ENCODE peak calls at places on chromosomes 12 and 14, in six cellular contexts. D is cardiac fibroblast, G is upper lobe of right lung, E is breast epithelium, Q is prostate gland, R is GM23338. P is an unnamed sample.

GRCh38 chr14:81062816-81063215 is 107.4 kb downstream of the TSHR start:
- DNase-seq in D (peak; percentile 2), G (no peak), E (no peak), Q (no peak), R (peak; percentile 76), P (peak; percentile 0)

GRCh38 chr12:11623382-11623781 is 26.1 kb upstream of the ETV6 start:
- DNase-seq in D (no peak), G (no peak), E (no peak), Q (peak; percentile 50), R (no peak), P (peak; percentile 14)

GRCh38 chr12:78560633-78561032 is 303.9 kb upstream of the SYT1 start:
- DNase-seq in D (no peak), G (no peak), E (no peak), Q (no peak), R (no peak), P (no peak)

GRCh38 chr12:90621927-90622326 is 333.0 kb downstream of the CCER1 start:
- DNase-seq in D (peak; percentile 73), G (no peak), E (no peak), Q (no peak), R (no peak), P (peak; percentile 51)

GRCh38 chr14:74965770-74966153 is 10.4 kb upstream of the PGF start:
- DNase-seq in D (peak; percentile 86), G (no peak), E (no peak), Q (no peak), R (no peak), P (peak; percentile 67)

GRCh38 chr12:121499929-121500793 is 80.7 kb downstream of the KDM2B start:
- DNase-seq in D (peak; percentile 75), G (peak; percentile 89), E (peak; percentile 64), Q (peak; percentile 54), R (peak; percentile 76), P (peak; percentile 71)

GRCh38 chr12:53173085-53173715 is 7.3 kb upstream of the ZNF740 start:
- DNase-seq in D (no peak), G (no peak), E (no peak), Q (no peak), R (no peak), P (no peak)

GRCh38 chr14:51922624-51923023 is 62.2 kb downstream of the GNG2 start:
- DNase-seq in D (peak; percentile 26), G (no peak), E (no peak), Q (no peak), R (no peak), P (peak; percentile 69)

GRCh38 chr14:94080606-94081385 is at the start of the genes DDX24 and IFI27L1:
- DNase-seq in D (peak; percentile 94), G (peak; percentile 98), E (peak; percentile 95), Q (peak; percentile 97), R (peak; percentile 97), P (peak; percentile 95)

GRCh38 chr14:23612354-23612732 is 23.8 kb upstream of the DHRS2 start:
- DNase-seq in D (no peak), G (no peak), E (no peak), Q (no peak), R (no peak), P (no peak)
- H3K4me3 ChIP-seq in D (no peak overlapping the region), G (peak overlapping the region; percentile 28), E (no peak overlapping the region), Q (no peak overlapping the region), R (no peak overlapping the region), P (no peak overlapping the region)

DNA sequence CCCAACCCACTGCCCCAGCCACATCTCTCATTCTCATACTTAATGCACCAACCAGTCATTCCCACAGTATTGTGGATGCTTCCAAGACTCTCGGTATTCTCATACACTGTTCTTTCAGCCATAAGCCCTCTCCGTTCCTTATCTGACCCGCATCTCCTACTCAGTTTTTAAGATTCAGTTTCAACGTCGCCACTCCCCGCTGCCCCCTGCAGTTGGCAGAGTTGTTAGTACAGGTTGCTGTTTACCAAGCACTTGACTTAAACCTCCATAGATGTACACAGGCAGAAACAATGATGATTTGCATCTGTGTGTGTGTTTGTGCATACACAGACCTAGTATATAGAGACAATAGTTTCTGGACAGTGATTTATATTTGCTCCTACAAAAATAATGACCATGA is 40.2 kb downstream of the PAH start:
- DNase-seq in D (no peak), G (no peak), E (no peak), Q (no peak), R (peak; percentile 72), P (no peak)
- TF ChIP-seq CTCF in D (no peak), G (no peak), E (no peak), Q (no peak), R (peak; percentile 72), P (no peak)

GRCh38 chr12:67630373-67631088 is 18.0 kb upstream of the DYRK2 start:
- DNase-seq in D (no peak), G (peak; percentile 67), E (peak; percentile 40), Q (no peak), R (peak; percentile 73), P (peak; percentile 17)
- H3K4me3 ChIP-seq in D (no peak overlapping the region), G (no peak overlapping the region), E (no peak overlapping the region), Q (no peak overlapping the region), R (peak overlapping the region; percentile 24), P (no peak overlapping the region)

DNA sequence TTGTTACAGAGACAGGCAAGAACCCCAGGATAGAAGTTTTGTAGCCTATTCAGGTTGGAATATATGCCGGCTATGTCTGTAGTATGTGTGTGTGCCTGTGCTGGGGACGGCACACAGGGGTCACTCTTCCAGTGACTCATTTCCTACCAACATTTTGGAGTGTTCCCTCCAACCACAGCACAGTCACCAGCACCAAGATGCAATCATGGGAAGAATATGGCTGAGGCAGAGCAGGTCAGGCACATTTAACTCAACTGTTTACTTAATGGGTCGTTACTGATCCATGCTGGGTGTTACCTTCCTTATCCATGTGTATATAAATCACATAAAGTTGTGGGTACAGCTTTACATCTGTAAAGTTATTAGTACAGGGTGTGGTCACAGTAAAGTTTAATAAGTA is 178.3 kb downstream of the PRKD1 start:
- DNase-seq in D (peak; percentile 81), G (no peak), E (no peak), Q (no peak), R (no peak), P (peak; percentile 61)
- TF ChIP-seq CTCF in D (peak; percentile 9), G (no peak), E (no peak), Q (no peak), R (no peak), P (peak; percentile 12)

GRCh38 chr14:91228112-91229004 is 16.1 kb downstream of the GPR68 start:
- DNase-seq in D (peak; percentile 74), G (no peak), E (no peak), Q (no peak), R (peak; percentile 83), P (peak; percentile 39)
- H3K4me3 ChIP-seq in D (no peak overlapping the region), G (no peak overlapping the region), E (no peak overlapping the region), Q (no peak overlapping the region), R (no peak overlapping the region), P (no peak overlapping the region)

GRCh38 chr12:124273630-124274029 is 21.3 kb upstream of the RFLNA start:
- DNase-seq in D (peak; percentile 68), G (no peak), E (no peak), Q (no peak), R (peak; percentile 77), P (peak; percentile 53)
- TF ChIP-seq CTCF in D (peak; percentile 48), G (peak; percentile 16), E (no peak), Q (peak; percentile 14), R (peak; percentile 43), P (peak; percentile 28)

GRCh38 chr12:71157601-71158233 is at the start of gene TSPAN8:
- DNase-seq in D (no peak), G (no peak), E (no peak), Q (peak; percentile 76), R (no peak), P (no peak)
- H3K4me3 ChIP-seq in D (no peak within 1 kb of the TSS), G (peak within 1 kb of the TSS; percentile 24), E (peak within 1 kb of the TSS; percentile 23), Q (peak within 1 kb of the TSS; percentile 36), R (no peak within 1 kb of the TSS), P (no peak within 1 kb of the TSS)

DNA sequence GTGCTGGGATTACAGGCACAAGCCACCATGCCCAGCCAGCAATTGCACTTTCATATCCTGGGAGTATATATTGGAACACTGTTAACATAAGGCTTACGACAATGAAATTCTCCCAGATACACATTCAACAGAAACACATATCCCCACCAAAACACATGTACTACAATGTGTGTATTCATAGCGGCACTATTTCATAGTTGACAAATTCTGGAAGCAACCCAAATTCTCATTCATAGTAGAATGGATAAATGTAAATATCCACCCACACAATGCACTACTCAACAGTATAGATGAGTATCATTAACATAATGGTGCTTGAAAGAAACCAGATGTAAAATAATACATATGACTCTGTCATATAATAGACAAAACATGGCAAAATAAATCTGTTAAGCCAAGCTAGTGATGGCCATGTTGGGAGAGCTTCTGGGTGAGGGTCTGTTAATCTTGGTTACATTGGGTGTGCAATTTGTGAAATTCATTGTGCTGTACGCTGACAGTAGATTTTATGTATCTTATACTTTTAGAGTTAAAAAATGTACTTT is 2.6 kb upstream of the DNAAF2 start:
- DNase-seq in D (no peak), G (no peak), E (no peak), Q (no peak), R (no peak), P (no peak)
- TF ChIP-seq CTCF in D (no peak), G (no peak), E (no peak), Q (no peak), R (no peak), P (no peak)

DNA sequence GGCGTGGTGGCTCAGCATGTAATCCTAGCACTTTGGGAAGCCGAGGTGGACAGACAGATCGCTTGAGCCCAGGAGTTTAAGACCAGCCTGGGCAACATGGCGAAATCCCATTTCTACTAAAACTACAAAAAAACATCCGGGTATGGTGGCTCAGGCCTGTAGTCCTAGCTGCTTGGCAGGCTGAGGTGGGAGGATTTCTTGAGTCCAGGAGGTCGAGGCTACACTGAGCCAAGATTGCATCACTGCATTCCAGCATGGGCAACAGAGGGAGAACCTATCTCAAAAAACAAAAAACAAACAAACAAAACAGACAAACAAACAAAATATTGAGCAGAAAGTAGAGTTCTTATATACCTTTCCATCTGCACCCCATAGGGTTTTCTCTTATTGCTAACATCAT is 9.0 kb upstream of the SLC25A21 start:
- DNase-seq in D (no peak), G (no peak), E (no peak), Q (no peak), R (no peak), P (no peak)
- H3K4me3 ChIP-seq in D (no peak overlapping the region), G (no peak overlapping the region), E (no peak overlapping the region), Q (no peak overlapping the region), R (no peak overlapping the region), P (no peak overlapping the region)

GRCh38 chr12:3004655-3005565 is 45.7 kb downstream of the TEAD4 start:
- DNase-seq in D (no peak), G (no peak), E (no peak), Q (no peak), R (peak; percentile 56), P (peak; percentile 7)
- TF ChIP-seq CTCF in D (peak; percentile 36), G (peak; percentile 27), E (no peak), Q (no peak), R (peak; percentile 51), P (peak; percentile 28)